ENCODE peak calls at places on chromosome 3, in seven cellular contexts. W, R, T, G, O, Q and Y are unnamed samples.

GRCh38 chr3:129348734-129349133 is 70.1 kb downstream of the HMCES start:
- DNase-seq in O (no peak), W (no peak), T (no peak), G (no peak), R (no peak), Q (no peak), Y (no peak)

GRCh38 chr3:98500019-98500418 is 2.5 kb downstream of the OR5K2 start:
- DNase-seq in W (no peak), T (no peak), O (no peak), Q (no peak), R (no peak), G (no peak), Y (no peak)

GRCh38 chr3:183743231-183743630 is 45.6 kb downstream of the YEATS2 start:
- DNase-seq in G (no peak), W (no peak), O (no peak), T (no peak), R (no peak), Q (no peak), Y (no peak)

GRCh38 chr3:62238431-62238830 is 134.9 kb downstream of the FEZF2 start:
- DNase-seq in Q (no peak), R (no peak), G (no peak), O (no peak), T (no peak), W (no peak), Y (no peak)

GRCh38 chr3:184240384-184241140 is 8.2 kb downstream of the ALG3 start:
- DNase-seq in W (no peak), R (no peak), T (no peak), Q (no peak), O (no peak), G (no peak), Y (no peak)

GRCh38 chr3:31361391-31362273 is 171.1 kb upstream of the STT3B start:
- DNase-seq in R (no peak), Q (no peak), G (no peak), T (no peak), O (no peak), W (no peak), Y (no peak)

GRCh38 chr3:102089904-102090492 is 240.7 kb downstream of the NFKBIZ start:
- DNase-seq in Q (no peak), G (no peak), W (no peak), R (no peak), T (no peak), O (no peak), Y (no peak)

GRCh38 chr3:142447308-142447851 is 457 bp downstream of the XRN1 start:
- DNase-seq in W (peak), G (peak), Q (peak), R (no peak), T (peak), O (no peak), Y (peak)

GRCh38 chr3:188802645-188803044 is 369.1 kb upstream of the TPRG1 start:
- DNase-seq in T (no peak), G (no peak), Q (no peak), O (no peak), R (no peak), W (no peak), Y (no peak)

GRCh38 chr3:29255854-29256696 is 24.8 kb upstream of the RBMS3 start:
- DNase-seq in Q (no peak), R (no peak), O (no peak), T (no peak), W (no peak), G (no peak), Y (no peak)

GRCh38 chr3:73037369-73037699 is 24.1 kb upstream of the EBLN2 start:
- DNase-seq in T (no peak), W (no peak), R (no peak), O (no peak), Q (no peak), G (no peak), Y (no peak)

GRCh38 chr3:149368850-149369497 is 8.5 kb downstream of the TM4SF1 start:
- DNase-seq in T (no peak), W (no peak), R (no peak), G (no peak), Q (no peak), O (no peak), Y (no peak)

GRCh38 chr3:194777729-194778128 is 92.0 kb downstream of the FAM43A start:
- DNase-seq in W (no peak), R (no peak), G (no peak), T (no peak), O (no peak), Q (no peak), Y (no peak)

GRCh38 chr3:53161820-53162671 is 1.0 kb downstream of the PRKCD start:
- DNase-seq in T (no peak), W (no peak), G (peak), O (no peak), R (peak), Q (peak), Y (peak)

GRCh38 chr3:184377882-184378445 is at the start of gene THPO:
- DNase-seq in R (peak), O (no peak), T (no peak), G (no peak), W (no peak), Q (no peak), Y (peak)

GRCh38 chr3:74267583-74268184 is 346.8 kb downstream of the CNTN3 start:
- DNase-seq in T (no peak), G (peak), R (peak), O (no peak), W (peak), Q (no peak), Y (peak)

GRCh38 chr3:49707113-49707480 is 12.4 kb downstream of the AMIGO3 start:
- DNase-seq in Q (no peak), T (no peak), G (no peak), R (no peak), O (no peak), W (no peak), Y (no peak)

GRCh38 chr3:108089544-108089943 is 1.3 kb downstream of the CD47 start:
- DNase-seq in Q (no peak), O (no peak), T (no peak), W (no peak), G (no peak), R (no peak), Y (no peak)